ENCODE peak calls at places on chromosome 22, in six cellular contexts. One of them, this sample, is unnamed.

GRCh38 chr22:25120093-25120561 is 79.5 kb upstream of the CRYBB3 start:
- DNase-seq in H1: no peak
- DNase-seq in foreskin keratinocyte: no peak
- DNase-seq in neuronal stem cell: peak
- DNase-seq in A549: peak
- DNase-seq in left ventricle myocardium inferior: no peak
- DNase-seq in this sample: peak

GRCh38 chr22:31789803-31790202 is 36.0 kb downstream of the DEPDC5 start:
- DNase-seq in H1: no peak
- DNase-seq in foreskin keratinocyte: no peak
- DNase-seq in neuronal stem cell: no peak
- DNase-seq in A549: no peak
- DNase-seq in left ventricle myocardium inferior: no peak
- DNase-seq in this sample: no peak

GRCh38 chr22:44133901-44134511 is 46.7 kb upstream of the PARVG start:
- DNase-seq in H1: no peak
- DNase-seq in foreskin keratinocyte: no peak
- DNase-seq in neuronal stem cell: no peak
- DNase-seq in A549: no peak
- DNase-seq in left ventricle myocardium inferior: no peak
- DNase-seq in this sample: no peak

GRCh38 chr22:34971456-34971855 is 94.5 kb upstream of the ISX start:
- DNase-seq in H1: no peak
- DNase-seq in foreskin keratinocyte: no peak
- DNase-seq in neuronal stem cell: no peak
- DNase-seq in A549: no peak
- DNase-seq in left ventricle myocardium inferior: no peak
- DNase-seq in this sample: no peak

GRCh38 chr22:37492428-37493344 is 6.5 kb upstream of the MFNG start:
- DNase-seq in H1: peak
- DNase-seq in foreskin keratinocyte: no peak
- DNase-seq in neuronal stem cell: peak
- DNase-seq in A549: peak
- DNase-seq in left ventricle myocardium inferior: no peak
- DNase-seq in this sample: no peak

GRCh38 chr22:31612891-31613285 is 49.1 kb downstream of the PISD start:
- DNase-seq in H1: no peak
- DNase-seq in foreskin keratinocyte: no peak
- DNase-seq in neuronal stem cell: no peak
- DNase-seq in A549: no peak
- DNase-seq in left ventricle myocardium inferior: no peak
- DNase-seq in this sample: no peak

GRCh38 chr22:19844423-19845368 is 10.0 kb downstream of the GNB1L start:
- DNase-seq in H1: peak
- DNase-seq in foreskin keratinocyte: no peak
- DNase-seq in neuronal stem cell: no peak
- DNase-seq in A549: no peak
- DNase-seq in left ventricle myocardium inferior: peak
- DNase-seq in this sample: no peak

GRCh38 chr22:39984006-39984405 is 10.7 kb upstream of the FAM83F start:
- DNase-seq in H1: no peak
- DNase-seq in foreskin keratinocyte: no peak
- DNase-seq in neuronal stem cell: no peak
- DNase-seq in A549: no peak
- DNase-seq in left ventricle myocardium inferior: no peak
- DNase-seq in this sample: no peak

GRCh38 chr22:37295213-37295886 is 13.0 kb downstream of the CYTH4 start:
- DNase-seq in H1: no peak
- DNase-seq in foreskin keratinocyte: no peak
- DNase-seq in neuronal stem cell: no peak
- DNase-seq in A549: no peak
- DNase-seq in left ventricle myocardium inferior: no peak
- DNase-seq in this sample: no peak

GRCh38 chr22:36797334-36797733 is 19.5 kb downstream of the PVALB start:
- DNase-seq in H1: no peak
- DNase-seq in foreskin keratinocyte: no peak
- DNase-seq in neuronal stem cell: no peak
- DNase-seq in A549: no peak
- DNase-seq in left ventricle myocardium inferior: no peak
- DNase-seq in this sample: no peak

GRCh38 chr22:41444360-41445170 is 2.0 kb downstream of the TOB2 start:
- DNase-seq in H1: peak
- DNase-seq in foreskin keratinocyte: peak
- DNase-seq in neuronal stem cell: peak
- DNase-seq in A549: peak
- DNase-seq in left ventricle myocardium inferior: peak
- DNase-seq in this sample: peak

GRCh38 chr22:48704335-48704734 is 1123.3 kb downstream of the BRD1 start:
- DNase-seq in H1: no peak
- DNase-seq in foreskin keratinocyte: no peak
- DNase-seq in neuronal stem cell: no peak
- DNase-seq in A549: no peak
- DNase-seq in left ventricle myocardium inferior: peak
- DNase-seq in this sample: no peak

GRCh38 chr22:48705159-48705916 is 1122.3 kb downstream of the BRD1 start:
- DNase-seq in H1: no peak
- DNase-seq in foreskin keratinocyte: no peak
- DNase-seq in neuronal stem cell: no peak
- DNase-seq in A549: no peak
- DNase-seq in left ventricle myocardium inferior: peak
- DNase-seq in this sample: no peak

GRCh38 chr22:48702573-48703264 is 1125.0 kb downstream of the BRD1 start:
- DNase-seq in H1: no peak
- DNase-seq in foreskin keratinocyte: no peak
- DNase-seq in neuronal stem cell: no peak
- DNase-seq in A549: no peak
- DNase-seq in left ventricle myocardium inferior: peak
- DNase-seq in this sample: no peak

GRCh38 chr22:48701296-48702030 is 1126.2 kb downstream of the BRD1 start:
- DNase-seq in H1: no peak
- DNase-seq in foreskin keratinocyte: no peak
- DNase-seq in neuronal stem cell: no peak
- DNase-seq in A549: no peak
- DNase-seq in left ventricle myocardium inferior: peak
- DNase-seq in this sample: no peak

DNA sequence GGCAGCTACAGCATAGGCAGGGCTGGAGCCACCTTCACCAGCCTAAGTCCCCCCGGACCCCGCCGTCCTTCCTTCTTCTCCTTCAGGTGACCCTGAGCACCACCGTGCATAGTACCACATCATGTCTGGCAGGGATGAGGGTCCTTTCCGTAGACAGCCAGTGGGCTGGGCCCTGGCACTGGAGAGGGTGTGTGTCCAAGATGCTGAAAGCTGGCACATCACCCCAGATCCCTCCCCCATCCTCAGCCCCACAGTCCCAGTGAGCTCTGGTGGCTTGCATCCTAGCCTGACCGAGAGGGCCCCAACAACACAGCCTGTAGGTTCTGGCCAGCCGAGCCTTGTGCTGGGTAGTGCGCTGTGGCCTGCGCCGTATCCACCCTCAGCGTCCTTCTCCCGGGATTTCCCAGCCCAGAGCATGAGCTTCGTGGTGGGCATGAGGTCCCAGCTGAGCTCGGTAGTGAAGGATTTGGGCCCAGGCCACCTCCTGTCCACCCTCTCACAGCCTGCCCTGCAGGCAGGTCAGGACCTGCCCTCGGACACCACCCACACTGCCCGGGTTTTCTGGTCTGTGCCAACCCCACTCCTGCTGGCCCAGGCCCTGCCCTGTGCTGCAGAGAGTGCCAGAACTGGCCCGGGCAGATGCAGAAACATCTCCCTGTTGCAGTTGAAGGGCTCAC is 1124.3 kb downstream of the BRD1 start:
- DNase-seq in H1: no peak
- DNase-seq in foreskin keratinocyte: no peak
- DNase-seq in neuronal stem cell: no peak
- DNase-seq in A549: no peak
- DNase-seq in left ventricle myocardium inferior: peak
- DNase-seq in this sample: no peak
- H3K27ac ChIP-seq in H1: no peak
- H3K27ac ChIP-seq in foreskin keratinocyte: no peak
- H3K27ac ChIP-seq in neuronal stem cell: no peak
- H3K27ac ChIP-seq in A549: no peak
- H3K27ac ChIP-seq in left ventricle myocardium inferior: peak
- H3K27ac ChIP-seq in this sample: no peak

DNA sequence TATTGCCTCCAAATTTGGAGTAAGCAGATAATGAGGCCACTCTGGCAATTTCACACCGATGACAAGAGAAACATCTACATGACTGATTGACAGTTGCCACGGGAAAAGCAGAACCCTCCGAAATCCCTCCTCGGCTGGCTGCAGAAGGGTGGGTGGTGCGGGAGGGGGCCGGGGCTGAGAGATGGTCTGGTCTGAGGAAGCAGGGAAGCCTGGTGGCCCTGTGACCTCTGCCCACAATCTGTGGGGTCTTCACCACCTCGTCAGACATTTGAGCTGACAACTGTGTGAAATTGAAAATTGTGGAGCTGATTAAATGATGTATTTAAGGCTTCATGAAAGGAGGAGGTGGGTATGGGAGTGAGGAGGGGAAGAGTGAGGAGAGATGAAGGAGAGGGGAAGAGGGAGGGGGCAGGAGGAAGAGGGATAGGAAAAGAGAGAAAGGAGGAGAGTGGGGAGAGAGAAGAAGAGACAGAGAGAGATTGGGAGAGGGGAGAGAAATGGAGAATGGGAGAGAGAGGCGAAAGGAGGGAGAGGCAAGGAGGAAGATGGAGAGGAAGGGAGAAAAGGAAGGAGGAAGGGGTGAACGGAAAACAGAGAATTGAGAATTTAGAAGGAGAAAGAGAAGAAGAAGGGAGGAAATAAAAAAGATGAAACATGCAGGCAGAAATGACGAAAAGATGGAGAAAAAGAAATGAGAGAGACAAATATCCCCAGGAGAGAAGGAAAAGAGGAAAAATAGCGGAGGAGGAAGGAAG is 503.0 kb downstream of the MN1 start:
- DNase-seq in H1: no peak
- DNase-seq in foreskin keratinocyte: no peak
- DNase-seq in neuronal stem cell: no peak
- DNase-seq in A549: no peak
- DNase-seq in left ventricle myocardium inferior: no peak
- DNase-seq in this sample: no peak
- H3K27ac ChIP-seq in H1: no peak
- H3K27ac ChIP-seq in foreskin keratinocyte: no peak
- H3K27ac ChIP-seq in neuronal stem cell: no peak
- H3K27ac ChIP-seq in A549: no peak
- H3K27ac ChIP-seq in left ventricle myocardium inferior: peak
- H3K27ac ChIP-seq in this sample: no peak

GRCh38 chr22:28016781-28017557 is 97.9 kb upstream of the PITPNB start:
- DNase-seq in H1: no peak
- DNase-seq in foreskin keratinocyte: no peak
- DNase-seq in neuronal stem cell: no peak
- DNase-seq in A549: no peak
- DNase-seq in left ventricle myocardium inferior: peak
- DNase-seq in this sample: no peak
- H3K27ac ChIP-seq in H1: no peak
- H3K27ac ChIP-seq in foreskin keratinocyte: no peak
- H3K27ac ChIP-seq in neuronal stem cell: no peak
- H3K27ac ChIP-seq in A549: no peak
- H3K27ac ChIP-seq in left ventricle myocardium inferior: no peak
- H3K27ac ChIP-seq in this sample: no peak

DNA sequence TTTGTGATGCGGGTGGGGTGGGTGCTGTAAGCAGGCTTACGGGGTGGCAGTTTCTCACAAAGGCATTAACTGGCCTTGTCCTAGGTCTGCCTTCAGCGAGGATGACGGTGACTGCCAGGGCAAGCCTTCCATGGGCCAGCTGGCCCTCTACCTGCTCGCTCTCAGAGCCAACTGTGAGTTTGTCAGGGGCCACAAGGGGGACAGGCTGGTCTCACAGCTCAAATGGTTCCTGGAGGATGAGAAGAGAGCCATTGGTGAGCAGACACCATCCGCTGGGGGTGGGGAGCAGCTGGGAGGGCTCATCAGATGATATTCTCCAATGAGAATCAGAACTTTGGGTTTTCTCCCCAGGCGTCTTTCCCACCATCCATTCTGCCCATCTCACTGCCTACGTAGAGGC is 5.8 kb downstream of the TCN2 start:
- DNase-seq in H1: no peak
- DNase-seq in foreskin keratinocyte: no peak
- DNase-seq in neuronal stem cell: no peak
- DNase-seq in A549: no peak
- DNase-seq in left ventricle myocardium inferior: no peak
- DNase-seq in this sample: no peak
- H3K27ac ChIP-seq in H1: no peak
- H3K27ac ChIP-seq in foreskin keratinocyte: no peak
- H3K27ac ChIP-seq in neuronal stem cell: no peak
- H3K27ac ChIP-seq in A549: no peak
- H3K27ac ChIP-seq in left ventricle myocardium inferior: no peak
- H3K27ac ChIP-seq in this sample: no peak

GRCh38 chr22:29632672-29633071 is 29.2 kb downstream of the NF2 start:
- DNase-seq in H1: no peak
- DNase-seq in foreskin keratinocyte: no peak
- DNase-seq in neuronal stem cell: no peak
- DNase-seq in A549: no peak
- DNase-seq in left ventricle myocardium inferior: no peak
- DNase-seq in this sample: no peak
- H3K27ac ChIP-seq in H1: no peak
- H3K27ac ChIP-seq in foreskin keratinocyte: no peak
- H3K27ac ChIP-seq in neuronal stem cell: no peak
- H3K27ac ChIP-seq in A549: no peak
- H3K27ac ChIP-seq in left ventricle myocardium inferior: no peak
- H3K27ac ChIP-seq in this sample: no peak

GRCh38 chr22:49353185-49353584 is 474.5 kb downstream of the BRD1 start:
- DNase-seq in H1: peak
- DNase-seq in foreskin keratinocyte: no peak
- DNase-seq in neuronal stem cell: no peak
- DNase-seq in A549: no peak
- DNase-seq in left ventricle myocardium inferior: no peak
- DNase-seq in this sample: no peak

GRCh38 chr22:49352361-49353169 is 475.1 kb downstream of the BRD1 start:
- DNase-seq in H1: no peak
- DNase-seq in foreskin keratinocyte: no peak
- DNase-seq in neuronal stem cell: no peak
- DNase-seq in A549: no peak
- DNase-seq in left ventricle myocardium inferior: no peak
- DNase-seq in this sample: no peak

GRCh38 chr22:49349841-49350381 is 477.8 kb downstream of the BRD1 start:
- DNase-seq in H1: no peak
- DNase-seq in foreskin keratinocyte: no peak
- DNase-seq in neuronal stem cell: no peak
- DNase-seq in A549: no peak
- DNase-seq in left ventricle myocardium inferior: no peak
- DNase-seq in this sample: no peak

GRCh38 chr22:49350441-49351121 is 477.1 kb downstream of the BRD1 start:
- DNase-seq in H1: no peak
- DNase-seq in foreskin keratinocyte: no peak
- DNase-seq in neuronal stem cell: no peak
- DNase-seq in A549: no peak
- DNase-seq in left ventricle myocardium inferior: no peak
- DNase-seq in this sample: no peak

DNA sequence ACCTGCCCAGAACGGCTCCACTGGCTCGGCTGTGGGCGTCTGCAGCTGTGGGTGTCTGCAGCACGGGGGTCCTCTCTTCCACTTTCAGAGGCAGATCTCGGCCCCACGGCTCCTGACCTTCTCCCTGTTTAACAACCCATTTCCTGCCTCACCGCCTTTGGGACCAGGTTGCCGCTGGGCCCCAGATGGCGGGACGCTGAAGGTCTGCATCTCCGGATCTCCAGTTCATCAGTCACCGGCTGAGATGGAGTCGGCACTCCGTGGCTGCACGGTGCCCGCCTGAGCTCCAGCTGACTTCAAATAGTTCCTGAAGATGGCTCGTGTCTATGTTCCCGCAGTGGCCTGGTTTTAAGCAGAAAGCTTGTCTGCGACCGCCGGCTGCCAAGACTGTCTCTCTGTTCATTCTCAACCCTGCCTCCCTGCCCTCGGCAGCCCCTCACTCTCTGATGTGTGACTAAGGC is 475.9 kb downstream of the BRD1 start:
- DNase-seq in H1: no peak
- DNase-seq in foreskin keratinocyte: no peak
- DNase-seq in neuronal stem cell: no peak
- DNase-seq in A549: no peak
- DNase-seq in left ventricle myocardium inferior: no peak
- DNase-seq in this sample: no peak
- H3K27ac ChIP-seq in H1: no peak
- H3K27ac ChIP-seq in foreskin keratinocyte: no peak
- H3K27ac ChIP-seq in neuronal stem cell: no peak
- H3K27ac ChIP-seq in A549: no peak
- H3K27ac ChIP-seq in left ventricle myocardium inferior: no peak
- H3K27ac ChIP-seq in this sample: no peak

This sample was measured in epithelial cell of prostate.